ENCODE peak calls at places on chromosomes 16 and 17, in ten cellular contexts. B is sigmoid colon, G is SK-N-SH, Q is A549, C is tibial nerve, E is K562, T is ovary, M is suprapubic skin, I is HepG2, K is transverse colon. O is an unnamed sample.

GRCh38 chr17:35094902-35095301 is 24.8 kb downstream of the RAD51D start:
- DNase-seq in K (no peak), B (no peak), G (no peak), M (no peak), I (peak; percentile 14), E (no peak), Q (no peak), T (no peak), C (no peak), O (no peak)

GRCh38 chr17:47714773-47715396 is 18.2 kb upstream of the TBX21 start:
- DNase-seq in T (no peak), M (no peak), K (peak; percentile 48), G (no peak), E (no peak), Q (no peak), B (no peak), C (no peak), I (no peak), O (no peak)

GRCh38 chr17:61394630-61395408 is 4.8 kb upstream of the TBX2 start:
- DNase-seq in G (peak; percentile 47), K (no peak), C (no peak), B (no peak), E (no peak), M (no peak), I (no peak), T (no peak), Q (no peak), O (no peak)

GRCh38 chr17:41334385-41334784 is 16.2 kb downstream of the KRT33A start:
- DNase-seq in C (no peak), T (no peak), B (no peak), E (no peak), Q (no peak), I (no peak), K (no peak), G (no peak), M (no peak), O (no peak)

GRCh38 chr17:49834118-49834743 is 13.6 kb downstream of the TAC4 start:
- DNase-seq in K (no peak), G (no peak), Q (no peak), T (peak; percentile 8), E (no peak), M (no peak), I (no peak), C (no peak), B (no peak), O (no peak)

GRCh38 chr16:14289692-14290340 is 218.7 kb downstream of the MRTFB start:
- DNase-seq in Q (peak; percentile 60), B (no peak), M (no peak), G (peak; percentile 54), E (peak; percentile 70), C (no peak), I (peak; percentile 66), K (no peak), T (no peak), O (peak; percentile 21)

GRCh38 chr16:53864819-53865491 is 161.0 kb downstream of the FTO start:
- DNase-seq in G (no peak), M (no peak), K (no peak), Q (peak; percentile 4), I (peak; percentile 25), T (no peak), C (no peak), B (no peak), E (no peak), O (no peak)

GRCh38 chr16:25395528-25395927 is 137.9 kb upstream of the ZKSCAN2 start:
- DNase-seq in E (no peak), K (no peak), C (no peak), G (no peak), M (no peak), Q (no peak), B (no peak), I (no peak), T (no peak), O (no peak)

GRCh38 chr16:56888806-56889205 is 23.8 kb downstream of the SLC12A3 start:
- DNase-seq in M (no peak), B (no peak), C (no peak), Q (no peak), E (no peak), T (no peak), I (no peak), K (peak; percentile 54), G (no peak), O (no peak)

GRCh38 chr16:86994651-86995171 is 322.5 kb downstream of the C16orf95 start:
- DNase-seq in K (no peak), E (peak; percentile 24), T (no peak), Q (peak; percentile 89), B (peak; percentile 45), I (no peak), C (no peak), G (no peak), M (no peak), O (no peak)

GRCh38 chr16:88921603-88921995 is 55.1 kb upstream of the PABPN1L start:
- DNase-seq in I (no peak), K (no peak), T (no peak), G (no peak), Q (no peak), C (no peak), B (no peak), E (no peak), M (no peak), O (no peak)

GRCh38 chr17:38587193-38587592 is 18.6 kb downstream of the SRCIN1 start:
- DNase-seq in C (no peak), G (no peak), T (no peak), B (no peak), K (no peak), E (no peak), Q (no peak), M (no peak), I (no peak), O (no peak)

GRCh38 chr17:15380447-15380846 is 39.0 kb upstream of the TEKT3 start:
- DNase-seq in B (no peak), K (no peak), Q (no peak), I (no peak), M (no peak), C (no peak), E (no peak), G (no peak), T (no peak), O (no peak)
- TF ChIP-seq EP300 in B (no peak), K (no peak), Q (no peak), I (no peak), M (no peak), C (no peak), E (no peak), G (no peak), T (no peak), O (no peak)

GRCh38 chr16:48829911-48830310 is 219.9 kb upstream of the N4BP1 start:
- DNase-seq in C (no peak), K (no peak), Q (no peak), B (no peak), G (no peak), M (no peak), T (no peak), E (no peak), I (no peak), O (no peak)

GRCh38 chr16:48836641-48837040 is 226.7 kb upstream of the N4BP1 start:
- DNase-seq in Q (no peak), B (no peak), C (no peak), M (no peak), K (no peak), E (no peak), T (no peak), G (no peak), I (no peak), O (no peak)

GRCh38 chr16:48831081-48831722 is 221.2 kb upstream of the N4BP1 start:
- DNase-seq in I (peak; percentile 10), G (no peak), C (no peak), M (no peak), B (no peak), T (no peak), Q (peak; percentile 6), K (no peak), E (peak; percentile 22), O (no peak)

GRCh38 chr16:48834576-48834975 is 224.6 kb upstream of the N4BP1 start:
- DNase-seq in Q (no peak), C (no peak), T (no peak), E (no peak), I (no peak), G (no peak), K (no peak), M (no peak), B (no peak), O (no peak)

DNA sequence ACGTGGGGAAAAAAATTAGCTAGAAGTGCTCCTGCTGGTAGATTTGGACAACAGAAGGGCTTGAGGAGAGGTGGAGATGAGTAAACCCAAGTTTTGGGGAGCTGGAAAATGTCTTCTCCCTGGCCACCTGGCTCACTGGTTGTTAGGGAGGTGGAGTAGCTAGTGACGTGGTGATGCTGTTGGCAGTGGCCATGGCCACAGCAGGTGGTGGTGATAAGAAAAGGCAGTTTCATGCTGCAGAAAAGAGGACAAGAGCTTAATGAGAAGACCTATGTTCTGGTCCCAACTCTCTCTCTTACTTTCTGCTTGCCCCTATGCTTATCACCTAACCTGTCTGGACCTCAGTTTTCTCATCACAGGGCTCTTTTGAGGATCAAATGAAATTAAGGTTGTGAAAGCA is 223.5 kb upstream of the N4BP1 start:
- DNase-seq in K (no peak), T (no peak), G (no peak), Q (no peak), M (no peak), B (no peak), E (no peak), I (no peak), C (no peak), O (no peak)
- H3K4me1 ChIP-seq in K (no peaks in the 10 kb centered on the region), T (no peaks in the 10 kb centered on the region), G (no peaks in the 10 kb centered on the region), Q (no peaks in the 10 kb centered on the region), M (no peaks in the 10 kb centered on the region), B (no peaks in the 10 kb centered on the region), E (no peaks in the 10 kb centered on the region), I (no peaks in the 10 kb centered on the region), C (no peaks in the 10 kb centered on the region), O (no peaks in the 10 kb centered on the region)

GRCh38 chr16:48608452-48608851 is 1.5 kb downstream of the N4BP1 start:
- DNase-seq in E (no peak), T (no peak), I (no peak), C (no peak), Q (no peak), G (no peak), M (no peak), B (no peak), K (no peak), O (no peak)
- TF ChIP-seq EP300 in E (no peak), T (no peak), I (no peak), C (no peak), Q (no peak), G (no peak), M (no peak), B (no peak), K (no peak), O (no peak)

DNA sequence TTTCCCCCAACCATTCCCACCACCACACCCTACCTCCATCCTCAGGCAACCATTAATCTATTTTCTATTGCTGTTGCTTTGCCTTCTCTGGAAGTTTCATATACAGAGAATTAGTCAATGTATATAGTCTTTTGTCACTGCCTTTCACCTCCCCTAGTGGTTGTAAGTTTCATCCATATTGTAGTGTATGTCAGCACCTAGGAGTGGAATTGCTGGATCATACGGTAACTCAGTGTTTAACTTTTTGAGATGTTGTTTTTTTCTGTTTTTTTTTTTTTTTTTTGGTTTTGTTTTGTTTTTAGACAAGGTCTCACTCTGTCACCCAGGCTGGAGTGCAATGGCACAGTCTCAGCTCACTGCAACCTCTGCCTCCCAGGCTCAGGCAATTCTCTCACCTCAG is 16.9 kb downstream of the EEF2K start:
- DNase-seq in T (no peak), B (no peak), K (no peak), E (no peak), Q (no peak), M (no peak), C (no peak), G (no peak), I (no peak), O (no peak)
- H3K4me1 ChIP-seq in T (peaks cover 8% of the 10 kb centered on the region), B (peaks cover 37% of the 10 kb centered on the region), K (no peaks in the 10 kb centered on the region), E (peaks cover 5% of the 10 kb centered on the region), Q (peaks cover 11% of the 10 kb centered on the region), M (peaks cover 23% of the 10 kb centered on the region), C (no peaks in the 10 kb centered on the region), G (no peaks in the 10 kb centered on the region), I (peaks cover 20% of the 10 kb centered on the region), O (peaks cover 42% of the 10 kb centered on the region)

O was measured in stomach.